ENCODE peak calls at places on chromosome 6, in six cellular contexts. G is thoracic aorta, U is nephron progenitor cell, N is MM.1S, D is A673, T is heart right ventricle. W is an unnamed sample.

GRCh38 chr6:88584581-88584980 is 378.8 kb downstream of the RNGTT start:
- DNase-seq in D (no peak), N (no peak), T (no peak), G (no peak), U (no peak), W (no peak)

GRCh38 chr6:170206931-170207431 is 83.9 kb downstream of the DLL1 start:
- DNase-seq in U (no peak), T (no peak), G (no peak), N (no peak), D (no peak), W (no peak)

GRCh38 chr6:70282906-70283461 is 19.9 kb downstream of the COL9A1 start:
- DNase-seq in D (no peak), T (no peak), N (no peak), G (no peak), U (peak), W (no peak)

GRCh38 chr6:53148684-53149083 is at the start of gene GCM1:
- DNase-seq in N (no peak), G (no peak), U (no peak), T (no peak), D (no peak), W (no peak)

GRCh38 chr6:111987295-111987694 is 66.6 kb upstream of the CCN6 start:
- DNase-seq in G (no peak), D (no peak), N (no peak), U (no peak), T (no peak), W (no peak)

GRCh38 chr6:16352258-16352635 is 113.9 kb downstream of the GMPR start:
- DNase-seq in D (no peak), U (no peak), T (no peak), N (no peak), G (no peak), W (no peak)

GRCh38 chr6:25027221-25027916 is 91.6 kb upstream of the RIPOR2 start:
- DNase-seq in D (no peak), G (no peak), U (no peak), N (peak), T (no peak), W (peak)

GRCh38 chr6:108809211-108809610 is 39.0 kb upstream of the ARMC2 start:
- DNase-seq in N (no peak), G (no peak), T (no peak), U (no peak), D (no peak), W (no peak)

GRCh38 chr6:147738516-147739187 is 230.2 kb downstream of the SAMD5 start:
- DNase-seq in D (no peak), T (no peak), U (no peak), N (peak), G (no peak), W (no peak)

GRCh38 chr6:162528538-162528937 is 199.0 kb downstream of the PRKN start:
- DNase-seq in T (no peak), D (no peak), G (no peak), U (no peak), N (no peak), W (no peak)

GRCh38 chr6:111691345-111692225 is 85.9 kb upstream of the TRAF3IP2 start:
- DNase-seq in N (no peak), D (no peak), U (no peak), T (no peak), G (no peak), W (no peak)

GRCh38 chr6:137097057-137097456 is 52.3 kb upstream of the IL20RA start:
- DNase-seq in T (no peak), D (no peak), N (no peak), U (no peak), G (no peak), W (peak)

GRCh38 chr6:89067796-89068195 is 12.8 kb upstream of the PNRC1 start:
- DNase-seq in U (no peak), T (no peak), G (no peak), D (no peak), N (no peak), W (no peak)

GRCh38 chr6:110693296-110693695 is 122.0 kb downstream of the CDK19 start:
- DNase-seq in T (no peak), G (no peak), D (no peak), N (no peak), U (no peak), W (no peak)

GRCh38 chr6:28634758-28635546 is 109.3 kb downstream of the GPX5 start:
- DNase-seq in N (no peak), G (no peak), U (peak), T (no peak), D (peak), W (peak)

GRCh38 chr6:83193747-83194582 is 808 bp downstream of the RWDD2A start:
- DNase-seq in U (peak), G (no peak), T (peak), D (peak), N (peak), W (peak)

GRCh38 chr6:39338406-39338805 is 15.9 kb upstream of the KCNK16 start:
- DNase-seq in T (no peak), U (no peak), N (no peak), G (no peak), D (no peak), W (no peak)

GRCh38 chr6:169858293-169858934 is 107.0 kb downstream of the ERMARD start:
- DNase-seq in U (no peak), N (no peak), G (no peak), T (no peak), D (no peak), W (no peak)

GRCh38 chr6:33882154-33882553 is 78.4 kb upstream of the MLN start:
- DNase-seq in N (no peak), U (no peak), T (peak), G (no peak), D (no peak), W (no peak)

GRCh38 chr6:25392372-25392771 is 113.2 kb downstream of the CARMIL1 start:
- DNase-seq in U (no peak), N (no peak), G (no peak), T (no peak), D (no peak), W (no peak)

GRCh38 chr6:1917628-1918371 is 308.1 kb downstream of the FOXC1 start:
- DNase-seq in T (no peak), U (no peak), D (no peak), N (no peak), G (no peak), W (no peak)

GRCh38 chr6:24910331-24910849 is 25.4 kb downstream of the RIPOR2 start:
- DNase-seq in N (no peak), U (peak), D (peak), T (peak), G (no peak), W (peak)

GRCh38 chr6:161152904-161153662 is 120.8 kb downstream of the AGPAT4 start:
- DNase-seq in D (no peak), N (no peak), U (no peak), G (no peak), T (no peak), W (peak)

GRCh38 chr6:27889628-27890315 is 22.4 kb downstream of the OR2B2 start:
- DNase-seq in T (no peak), D (peak), N (peak), G (no peak), U (no peak), W (no peak)

GRCh38 chr6:132643547-132643946 is 15.4 kb downstream of the TAAR1 start:
- DNase-seq in U (no peak), G (no peak), D (no peak), N (no peak), T (no peak), W (no peak)

GRCh38 chr6:43786664-43787329 is 16.8 kb downstream of the VEGFA start:
- DNase-seq in G (no peak), N (no peak), T (no peak), U (no peak), D (no peak), W (no peak)

GRCh38 chr6:11253594-11253993 is 21.1 kb upstream of the NEDD9 start:
- DNase-seq in G (no peak), D (no peak), T (no peak), N (no peak), U (no peak), W (no peak)

GRCh38 chr6:27977387-27977786 is 20.3 kb downstream of the OR2B6 start:
- DNase-seq in N (no peak), G (no peak), U (no peak), T (no peak), D (no peak), W (no peak)

GRCh38 chr6:13486679-13487121 is 700 bp downstream of the GFOD1 start:
- DNase-seq in U (peak), G (peak), N (peak), D (peak), T (peak), W (peak)

GRCh38 chr6:111605100-111605748 is 454 bp downstream of the TRAF3IP2 start:
- DNase-seq in T (peak), G (peak), N (peak), U (peak), D (peak), W (peak)

GRCh38 chr6:69370763-69371162 is 426.0 kb downstream of the LMBRD1 start:
- DNase-seq in N (no peak), U (no peak), D (no peak), T (peak), G (no peak), W (no peak)

GRCh38 chr6:44966449-44967091 is 361.6 kb upstream of the RUNX2 start:
- DNase-seq in U (no peak), G (no peak), D (peak), T (no peak), N (no peak), W (no peak)

GRCh38 chr6:132961610-132962009 is 147.2 kb downstream of the RPS12 start:
- DNase-seq in G (no peak), T (no peak), N (no peak), D (no peak), U (no peak), W (no peak)

GRCh38 chr6:29762781-29763214 is 39.6 kb downstream of the HLA-F start:
- DNase-seq in U (no peak), D (no peak), N (no peak), T (no peak), G (no peak), W (no peak)

GRCh38 chr6:72219536-72219935 is 333.2 kb downstream of the RIMS1 start:
- DNase-seq in U (no peak), G (no peak), N (no peak), T (no peak), D (no peak), W (no peak)

GRCh38 chr6:30441171-30441570 is 48.1 kb upstream of the HLA-E start:
- DNase-seq in G (no peak), D (no peak), N (no peak), T (no peak), U (no peak), W (no peak)

GRCh38 chr6:3750324-3751018 is 1.0 kb downstream of the PXDC1 start:
- DNase-seq in D (peak), U (peak), T (peak), G (no peak), N (no peak), W (peak)

GRCh38 chr6:113755449-113756289 is 101.5 kb upstream of the MARCKS start:
- DNase-seq in T (no peak), D (peak), N (peak), U (no peak), G (no peak), W (peak)

GRCh38 chr6:12371641-12372146 is 81.5 kb downstream of the EDN1 start:
- DNase-seq in N (no peak), G (no peak), D (no peak), U (no peak), T (no peak), W (no peak)

GRCh38 chr6:12367412-12367811 is 77.3 kb downstream of the EDN1 start:
- DNase-seq in T (no peak), N (no peak), U (no peak), G (no peak), D (no peak), W (no peak)

GRCh38 chr6:12371151-12371550 is 81.0 kb downstream of the EDN1 start:
- DNase-seq in D (no peak), N (no peak), U (no peak), T (no peak), G (no peak), W (no peak)

GRCh38 chr6:12369355-12369754 is 79.2 kb downstream of the EDN1 start:
- DNase-seq in G (no peak), T (no peak), U (no peak), D (no peak), N (no peak), W (no peak)

DNA sequence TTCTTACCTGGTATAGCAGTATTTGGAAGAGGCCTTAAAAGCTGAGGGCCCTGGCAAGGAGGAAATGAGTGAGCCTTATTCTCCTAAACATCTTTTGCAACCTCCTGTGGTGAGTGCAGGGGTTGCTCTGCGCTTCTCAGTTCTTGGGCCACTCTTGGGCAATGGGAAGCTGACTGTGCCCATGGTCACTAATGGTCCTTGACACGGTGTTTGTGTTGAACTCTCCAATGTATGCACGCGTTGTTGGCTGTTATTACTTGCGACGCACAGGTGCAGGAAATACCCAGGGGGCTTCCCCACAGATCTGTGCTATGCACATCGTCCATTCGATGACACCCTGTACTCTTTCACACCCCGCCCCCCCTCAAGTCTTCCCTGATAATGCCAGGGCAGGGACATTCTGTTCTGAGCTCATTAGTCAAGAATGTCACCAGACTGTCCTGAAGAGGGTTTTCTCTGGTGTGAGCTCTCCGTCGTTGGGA is 79.7 kb downstream of the EDN1 start:
- DNase-seq in T (no peak), N (no peak), U (no peak), G (no peak), D (no peak), W (no peak)
- TF ChIP-seq CTCF in T (no peak), N (no peak), U (no peak), G (no peak), D (no peak), W (no peak)

DNA sequence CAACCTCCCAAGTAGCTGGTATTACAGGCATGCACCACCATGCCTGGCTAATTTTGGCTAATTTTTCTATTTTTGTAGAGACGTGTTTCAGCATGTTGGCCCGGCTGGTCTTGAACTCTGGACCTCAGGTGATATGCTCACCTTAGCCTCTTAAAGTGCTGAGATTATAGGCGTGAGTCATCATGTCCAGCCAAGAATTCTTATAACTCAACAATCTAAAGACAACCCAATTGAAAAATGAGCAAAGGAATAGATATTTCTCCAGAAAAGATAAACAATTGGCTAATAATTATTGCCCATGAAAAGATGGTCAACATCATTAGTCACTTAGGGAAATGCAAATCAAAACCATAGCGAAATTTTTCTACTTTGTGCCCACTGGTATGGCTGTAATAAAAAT is 87.5 kb downstream of the UTRN start:
- DNase-seq in G (no peak), D (no peak), U (no peak), N (no peak), T (no peak), W (no peak)
- TF ChIP-seq CTCF in G (no peak), D (no peak), U (no peak), N (no peak), T (no peak), W (no peak)

DNA sequence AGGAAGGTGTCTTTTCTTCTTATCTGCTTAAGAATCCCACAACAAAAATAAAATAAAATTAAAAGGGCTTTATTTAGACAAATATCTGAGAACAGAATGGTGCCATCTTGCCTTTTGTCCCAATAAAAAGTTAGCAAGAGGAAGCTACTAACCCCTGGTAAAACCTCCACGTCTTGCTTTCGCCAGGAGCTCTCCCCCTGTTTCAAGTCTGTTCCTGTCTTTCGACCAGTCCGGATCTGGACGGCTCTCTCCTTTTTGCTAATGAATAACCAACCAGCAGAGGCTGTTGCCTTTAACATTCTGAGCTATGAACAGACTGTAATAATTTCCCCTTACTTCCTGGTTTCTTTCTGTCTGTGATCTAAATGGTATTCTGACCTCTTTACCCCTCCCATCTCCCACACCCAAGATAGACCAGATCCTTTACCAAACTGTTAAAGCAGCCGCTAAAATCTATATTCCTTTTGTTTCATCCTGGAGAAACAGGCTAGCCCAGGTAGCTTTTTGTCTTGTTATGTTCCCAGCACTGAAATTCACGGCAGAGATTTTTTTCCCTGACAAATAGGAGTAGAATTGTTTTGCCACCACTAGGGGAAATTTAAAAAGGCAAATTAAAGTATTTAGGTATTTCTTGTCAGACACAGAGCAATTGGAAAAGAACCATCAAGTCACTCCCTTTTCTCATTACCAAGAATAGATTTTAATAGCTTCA is at the start of gene FRK:
- DNase-seq in N (peak), T (no peak), D (peak), U (no peak), G (no peak), W (no peak)
- TF ChIP-seq CTCF in N (peak), T (peak), D (peak), U (no peak), G (peak), W (no peak)

DNA sequence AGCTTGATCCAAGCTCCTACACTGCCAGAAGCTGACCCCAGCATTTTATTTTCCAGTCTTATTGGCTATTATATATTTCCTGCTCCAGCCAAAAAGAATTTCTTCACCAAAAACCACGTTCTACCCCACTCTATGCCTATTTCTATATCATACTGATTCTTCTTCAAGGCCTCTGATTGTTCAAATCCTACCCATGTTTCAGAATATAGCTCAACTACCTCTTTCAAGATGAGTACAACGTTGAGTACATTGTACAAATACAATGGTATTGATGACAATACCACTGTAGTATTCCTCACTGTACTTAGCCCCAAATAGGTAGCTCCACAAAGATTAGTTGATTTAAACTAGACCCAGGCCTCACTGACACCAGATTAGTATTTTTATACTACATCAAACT is 31.0 kb downstream of the ASCC3 start:
- DNase-seq in T (no peak), N (no peak), U (no peak), D (no peak), G (no peak), W (no peak)
- TF ChIP-seq CTCF in T (no peak), N (no peak), U (no peak), D (no peak), G (no peak), W (no peak)

GRCh38 chr6:142567476-142567875 is 265.7 kb downstream of the ADGRG6 start:
- DNase-seq in U (no peak), T (no peak), D (no peak), G (no peak), N (no peak), W (no peak)

GRCh38 chr6:142568857-142569597 is 267.2 kb downstream of the ADGRG6 start:
- DNase-seq in U (no peak), D (no peak), T (no peak), N (peak), G (no peak), W (no peak)

GRCh38 chr6:142569676-142570075 is 267.9 kb downstream of the ADGRG6 start:
- DNase-seq in T (no peak), D (no peak), G (no peak), N (no peak), U (no peak), W (no peak)

GRCh38 chr6:142570221-142570671 is 268.4 kb downstream of the ADGRG6 start:
- DNase-seq in U (no peak), N (no peak), G (no peak), D (no peak), T (no peak), W (no peak)

GRCh38 chr6:142566628-142567396 is 265.0 kb downstream of the ADGRG6 start:
- DNase-seq in U (peak), D (peak), N (peak), G (no peak), T (no peak), W (peak)
- TF ChIP-seq CTCF in U (peak), D (peak), N (peak), G (peak), T (peak), W (peak)

DNA sequence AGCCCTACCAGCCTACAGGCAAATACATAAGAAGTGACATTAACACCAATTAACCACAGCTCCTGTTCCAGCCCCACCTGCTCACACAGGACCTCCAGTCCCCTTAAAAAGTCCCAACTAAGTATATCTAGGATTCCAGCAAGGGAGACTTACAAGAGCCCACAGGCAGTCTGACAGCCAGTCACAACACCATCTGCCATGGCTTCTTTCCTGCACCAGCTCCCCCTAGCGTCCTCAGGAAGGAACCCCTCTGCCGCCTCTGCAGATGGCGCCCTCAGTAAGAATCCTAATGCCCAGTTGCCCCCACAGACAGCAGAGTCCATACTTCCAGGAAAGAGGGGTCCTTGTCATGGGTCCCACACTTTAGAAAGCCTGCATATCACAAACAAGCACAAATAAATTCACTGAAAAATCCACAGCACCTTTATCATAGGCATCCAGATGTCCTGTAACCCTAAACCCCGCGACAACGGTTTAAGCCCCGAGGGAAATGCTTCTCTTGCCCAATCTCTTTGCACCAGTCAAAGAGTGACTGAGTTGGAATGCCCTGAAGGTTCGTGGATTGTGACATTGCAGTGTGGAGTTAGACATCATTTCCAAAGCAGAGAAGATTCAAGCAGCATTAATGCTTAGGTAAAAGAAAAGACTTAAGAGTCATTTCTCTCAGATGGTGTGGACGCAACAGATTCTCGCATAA is 121.9 kb downstream of the HIVEP2 start:
- DNase-seq in N (no peak), U (no peak), T (no peak), G (no peak), D (peak), W (no peak)
- TF ChIP-seq CTCF in N (peak), U (no peak), T (peak), G (no peak), D (peak), W (peak)

GRCh38 chr6:74343804-74344203 is 647.8 kb downstream of the CD109 start:
- DNase-seq in G (no peak), U (no peak), T (no peak), D (peak), N (peak), W (no peak)
- TF ChIP-seq CTCF in G (peak), U (no peak), T (peak), D (peak), N (peak), W (no peak)

GRCh38 chr6:139375239-139376053 is 998 bp upstream of the CITED2 start:
- DNase-seq in G (peak), U (peak), N (peak), D (peak), T (peak), W (peak)
- TF ChIP-seq CTCF in G (no peak), U (no peak), N (peak), D (peak), T (no peak), W (no peak)

W was measured in GM13976.